ENCODE peak calls at places on chromosomes 16 and 17, in eight cellular contexts. J is A549, M is HCT116, K is GM12878, Y is SK-N-SH, B is GM23338, R is HepG2, L is K562. X is an unnamed sample. For H3K4me1, the result is how much of the 10 kb centered on the place peaks cover.

GRCh38 chr17:78839762-78840529 is 668 bp downstream of the USP36 start:
- DNase-seq in J (peak), M (no peak), K (no peak), Y (peak), B (peak), R (peak), L (no peak), X (no peak)

GRCh38 chr17:65403616-65404015 is 157.8 kb downstream of the AXIN2 start:
- DNase-seq in J (no peak), M (no peak), K (no peak), Y (no peak), B (no peak), R (no peak), L (no peak), X (no peak)

GRCh38 chr17:42744283-42744805 is 496 bp downstream of the EZH1 start:
- DNase-seq in J (peak), M (peak), K (peak), Y (no peak), B (peak), R (peak), L (no peak), X (no peak)

GRCh38 chr16:23516366-23517137 is 6.3 kb upstream of the GGA2 start:
- DNase-seq in J (no peak), M (no peak), K (no peak), Y (no peak), B (no peak), R (no peak), L (no peak), X (no peak)

GRCh38 chr17:32863559-32863958 is 13.4 kb downstream of the MYO1D start:
- DNase-seq in J (no peak), M (no peak), K (no peak), Y (no peak), B (no peak), R (no peak), L (no peak), X (no peak)

GRCh38 chr17:69246726-69247375 is 18.2 kb upstream of the ABCA10 start:
- DNase-seq in J (peak), M (peak), K (peak), Y (peak), B (peak), R (peak), L (peak), X (peak)

GRCh38 chr17:15076991-15077663 is 188.0 kb downstream of the PMP22 start:
- DNase-seq in J (no peak), M (no peak), K (no peak), Y (no peak), B (no peak), R (no peak), L (no peak), X (no peak)

GRCh38 chr17:46727572-46728348 is 90.7 kb downstream of the WNT3 start:
- DNase-seq in J (peak), M (no peak), K (no peak), Y (no peak), B (no peak), R (no peak), L (no peak), X (no peak)

GRCh38 chr17:65049085-65049756 is 7.3 kb downstream of the GNA13 start:
- DNase-seq in J (no peak), M (no peak), K (no peak), Y (no peak), B (no peak), R (no peak), L (no peak), X (no peak)

GRCh38 chr16:29321585-29321984 is 84.9 kb downstream of the NPIPB11 start:
- DNase-seq in J (no peak), M (no peak), K (no peak), Y (no peak), B (no peak), R (peak), L (no peak), X (no peak)

GRCh38 chr16:85626191-85626951 is 13.2 kb downstream of the GSE1 start:
- DNase-seq in J (no peak), M (no peak), K (no peak), Y (peak), B (peak), R (no peak), L (no peak), X (no peak)

GRCh38 chr16:10744370-10745030 is 858 bp downstream of the NUBP1 start:
- DNase-seq in J (no peak), M (no peak), K (no peak), Y (peak), B (no peak), R (no peak), L (no peak), X (no peak)

GRCh38 chr16:83338941-83339340 is 468.8 kb upstream of the HSBP1 start:
- DNase-seq in J (no peak), M (no peak), K (no peak), Y (no peak), B (no peak), R (no peak), L (no peak), X (no peak)

GRCh38 chr16:66936462-66936861 is 1.1 kb downstream of the CES2 start:
- DNase-seq in J (no peak), M (no peak), K (no peak), Y (no peak), B (no peak), R (no peak), L (no peak), X (no peak)

GRCh38 chr17:80270836-80271235 is 10.2 kb downstream of the RNF213 start:
- DNase-seq in J (peak), M (no peak), K (no peak), Y (peak), B (peak), R (peak), L (peak), X (no peak)

GRCh38 chr16:57043248-57043647 is 49.1 kb upstream of the CPNE2 start:
- DNase-seq in J (no peak), M (no peak), K (no peak), Y (no peak), B (no peak), R (no peak), L (no peak), X (no peak)

GRCh38 chr17:72022328-72022727 is 98.5 kb upstream of the SOX9 start:
- DNase-seq in J (no peak), M (no peak), K (no peak), Y (no peak), B (no peak), R (no peak), L (no peak), X (no peak)

GRCh38 chr17:49555495-49556018 is 20.1 kb upstream of the NXPH3 start:
- DNase-seq in J (no peak), M (no peak), K (no peak), Y (peak), B (no peak), R (no peak), L (no peak), X (no peak)

GRCh38 chr16:66740010-66740409 is 11.4 kb downstream of the DYNC1LI2 start:
- DNase-seq in J (peak), M (no peak), K (no peak), Y (peak), B (peak), R (peak), L (peak), X (no peak)

GRCh38 chr17:56482229-56482628 is 111.3 kb upstream of the NOG start:
- DNase-seq in J (no peak), M (no peak), K (no peak), Y (no peak), B (no peak), R (no peak), L (no peak), X (no peak)

GRCh38 chr17:56478836-56479447 is 114.6 kb upstream of the NOG start:
- DNase-seq in J (peak), M (peak), K (no peak), Y (peak), B (peak), R (peak), L (peak), X (peak)

GRCh38 chr17:56486732-56487131 is 106.8 kb upstream of the NOG start:
- DNase-seq in J (no peak), M (no peak), K (no peak), Y (no peak), B (no peak), R (no peak), L (no peak), X (no peak)

GRCh38 chr17:56481654-56482053 is 111.8 kb upstream of the NOG start:
- DNase-seq in J (no peak), M (no peak), K (no peak), Y (no peak), B (no peak), R (no peak), L (no peak), X (no peak)
- H3K4me1 ChIP-seq in J (under half), M (under half), K (under half), Y (under half), B (under half), R (under half), L (under half), X (under half)

GRCh38 chr17:980406-981291 is 1.1 kb upstream of the NXN start:
- DNase-seq in J (peak), M (peak), K (peak), Y (peak), B (peak), R (peak), L (peak), X (peak)
- TF ChIP-seq CTCF in J (peak), M (peak), K (peak), Y (peak), B (peak), R (peak), L (peak), X (peak)

DNA sequence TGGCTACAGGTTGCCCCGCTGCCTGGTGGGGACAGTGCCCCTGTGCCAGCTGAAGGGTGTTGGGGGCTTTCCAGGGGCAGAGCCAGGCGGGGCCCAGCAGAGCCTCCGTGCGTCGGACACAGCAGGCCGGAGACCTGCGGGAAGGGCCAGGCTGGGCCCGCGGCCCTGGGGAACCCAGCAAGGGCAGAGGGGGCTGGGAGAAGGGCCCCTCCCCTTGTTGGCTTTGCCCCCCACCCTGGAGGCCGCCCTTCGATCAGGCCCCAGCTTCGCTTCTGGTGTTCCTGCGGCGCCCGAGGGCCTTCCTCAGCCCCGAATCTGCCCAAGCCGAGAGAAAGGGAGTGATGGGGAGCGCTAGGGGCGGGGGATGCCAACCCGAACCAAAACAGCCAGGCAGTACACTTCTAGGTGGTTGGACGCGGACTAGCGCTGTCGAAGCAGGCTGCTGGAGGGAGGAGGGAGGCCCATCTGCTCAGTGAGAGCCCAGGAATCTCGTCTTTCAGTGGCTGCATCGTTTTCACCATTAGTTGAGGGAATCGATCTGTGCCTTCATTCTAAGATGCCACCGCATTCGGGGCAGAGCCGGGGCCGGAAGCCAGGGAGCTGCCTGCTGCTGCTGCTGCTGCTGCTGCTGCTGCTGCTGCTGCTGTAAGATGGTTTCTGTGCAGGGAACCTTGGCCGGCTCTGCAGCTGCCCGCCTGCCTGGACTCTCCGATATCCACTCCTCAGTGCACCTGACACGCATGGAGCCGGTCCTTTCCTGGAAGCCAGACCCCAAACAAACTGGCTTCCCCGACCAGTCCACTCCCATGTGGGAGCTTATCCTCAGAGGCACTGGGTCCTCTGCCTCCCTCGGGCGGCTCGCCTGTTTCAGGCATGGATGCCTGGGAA is 1.6 kb downstream of the JPH3 start:
- DNase-seq in J (no peak), M (no peak), K (no peak), Y (peak), B (peak), R (no peak), L (no peak), X (no peak)
- TF ChIP-seq REST in J (no peak), M (no peak), K (no peak), Y (no peak), B (no peak), R (no peak), L (no peak), X (no peak)

GRCh38 chr17:76727745-76728456 is 1.3 kb downstream of the METTL23 start:
- DNase-seq in J (no peak), M (no peak), K (peak), Y (no peak), B (no peak), R (no peak), L (no peak), X (no peak)
- H3K4me1 ChIP-seq in J (under half), M (under half), K (under half), Y (under half), B (under half), R (half or more), L (under half), X (under half)

DNA sequence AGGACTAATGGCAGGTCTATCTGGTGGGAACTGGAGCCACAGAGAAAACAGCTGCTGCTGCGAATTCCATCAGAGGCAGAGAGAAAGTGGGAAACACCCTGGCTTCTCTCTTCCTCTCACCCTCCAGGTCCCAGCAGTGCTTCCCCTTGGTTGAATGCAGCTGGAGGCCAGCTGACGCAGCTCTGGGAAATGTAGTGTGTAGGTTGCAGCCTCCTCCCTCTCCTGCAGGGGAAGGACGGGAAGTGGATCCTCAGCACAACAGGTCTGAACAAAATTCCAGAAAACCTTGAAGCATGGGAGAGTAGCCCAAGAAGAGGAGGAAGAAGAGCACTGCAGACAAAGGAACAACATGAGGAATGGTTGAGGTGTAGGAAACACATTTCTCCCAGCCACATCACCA is 67.8 kb upstream of the MMP2 start:
- DNase-seq in J (no peak), M (no peak), K (no peak), Y (no peak), B (no peak), R (no peak), L (no peak), X (no peak)
- TF ChIP-seq CTCF in J (no peak), M (no peak), K (no peak), Y (no peak), B (no peak), R (no peak), L (no peak), X (no peak)

GRCh38 chr17:76560036-76560876 is 20.4 kb downstream of the PRCD start:
- DNase-seq in J (no peak), M (no peak), K (no peak), Y (no peak), B (no peak), R (no peak), L (no peak), X (no peak)

GRCh38 chr17:76554131-76554530 is 14.3 kb downstream of the PRCD start:
- DNase-seq in J (no peak), M (no peak), K (no peak), Y (no peak), B (no peak), R (no peak), L (no peak), X (no peak)

GRCh38 chr17:76557368-76558209 is 17.7 kb downstream of the PRCD start:
- DNase-seq in J (peak), M (peak), K (peak), Y (peak), B (peak), R (peak), L (peak), X (peak)

GRCh38 chr17:76558210-76559095 is 18.6 kb downstream of the PRCD start:
- DNase-seq in J (peak), M (no peak), K (no peak), Y (peak), B (no peak), R (no peak), L (no peak), X (no peak)

GRCh38 chr17:76556759-76557367 is 17.0 kb downstream of the PRCD start:
- DNase-seq in J (peak), M (no peak), K (no peak), Y (no peak), B (peak), R (peak), L (no peak), X (no peak)
- TF ChIP-seq REST in J (no peak), M (no peak), K (no peak), Y (peak), B (no peak), R (no peak), L (no peak), X (no peak)

X was measured in Panc1.